ENCODE peak calls at places on chromosomes 5 and 9, in eight cellular contexts. Z, O, K, U, D, S, M and V are unnamed samples.

GRCh38 chr9:81648891-81649290 is 40.5 kb downstream of the TLE1 start:
- DNase-seq in Z (no peak), O (no peak), K (no peak), U (no peak), D (no peak), S (no peak), M (no peak), V (no peak)

GRCh38 chr9:81719972-81720371 is 30.6 kb upstream of the TLE1 start:
- DNase-seq in Z (no peak), O (no peak), K (no peak), U (no peak), D (no peak), S (no peak), M (no peak), V (no peak)

GRCh38 chr5:95262933-95263660 is 21.8 kb downstream of the MCTP1 start:
- DNase-seq in Z (no peak), O (no peak), K (no peak), U (no peak), D (no peak), S (no peak), M (no peak), V (peak; percentile 74)

GRCh38 chr9:113853333-113853732 is 22.8 kb upstream of the ZNF618 start:
- DNase-seq in Z (peak; percentile 40), O (no peak), K (peak; percentile 46), U (no peak), D (no peak), S (peak; percentile 13), M (no peak), V (no peak)

GRCh38 chr5:68027519-68027918 is 188.0 kb upstream of the PIK3R1 start:
- DNase-seq in Z (no peak), O (no peak), K (no peak), U (no peak), D (no peak), S (no peak), M (no peak), V (no peak)

GRCh38 chr9:111078391-111079038 is 40.2 kb upstream of the LPAR1 start:
- DNase-seq in Z (no peak), O (no peak), K (no peak), U (no peak), D (no peak), S (no peak), M (no peak), V (no peak)

GRCh38 chr5:9776525-9776924 is 146.4 kb upstream of the TAS2R1 start:
- DNase-seq in Z (no peak), O (no peak), K (no peak), U (no peak), D (no peak), S (no peak), M (no peak), V (no peak)

GRCh38 chr5:145681686-145682085 is 153.5 kb downstream of the PRELID2 start:
- DNase-seq in Z (peak; percentile 74), O (no peak), K (peak; percentile 74), U (no peak), D (no peak), S (peak; percentile 55), M (peak; percentile 56), V (peak; percentile 80)

GRCh38 chr9:81825831-81826540 is 102.2 kb upstream of the SPATA31D4 start:
- DNase-seq in Z (no peak), O (no peak), K (no peak), U (no peak), D (no peak), S (no peak), M (no peak), V (no peak)

GRCh38 chr5:127757576-127757975 is 54.4 kb downstream of the CCDC192 start:
- DNase-seq in Z (peak; percentile 26), O (no peak), K (peak; percentile 28), U (no peak), D (no peak), S (no peak), M (no peak), V (peak; percentile 69)

GRCh38 chr5:65199988-65200668 is 281.6 kb downstream of the ADAMTS6 start:
- DNase-seq in Z (no peak), O (no peak), K (no peak), U (no peak), D (no peak), S (no peak), M (no peak), V (no peak)

GRCh38 chr5:10352404-10353240 is 873 bp upstream of the MARCHF6 start:
- DNase-seq in Z (no peak), O (no peak), K (no peak), U (no peak), D (no peak), S (no peak), M (no peak), V (no peak)

GRCh38 chr5:139746691-139747582 is 48.7 kb upstream of the PSD2 start:
- DNase-seq in Z (no peak), O (no peak), K (no peak), U (no peak), D (peak; percentile 87), S (no peak), M (peak; percentile 39), V (peak; percentile 42)

GRCh38 chr9:70519912-70520724 is 105.7 kb upstream of the KLF9 start:
- DNase-seq in Z (no peak), O (no peak), K (no peak), U (no peak), D (no peak), S (no peak), M (no peak), V (no peak)

GRCh38 chr9:35910613-35911488 is 1.6 kb downstream of the SPAAR start:
- DNase-seq in Z (peak; percentile 47), O (peak; percentile 57), K (peak; percentile 30), U (peak; percentile 36), D (no peak), S (no peak), M (no peak), V (peak; percentile 47)

GRCh38 chr5:40166757-40167156 is 513.0 kb upstream of the PTGER4 start:
- DNase-seq in Z (no peak), O (no peak), K (no peak), U (no peak), D (no peak), S (no peak), M (no peak), V (no peak)

GRCh38 chr5:104421431-104421830 is 858.8 kb upstream of the NUDT12 start:
- DNase-seq in Z (no peak), O (no peak), K (no peak), U (no peak), D (no peak), S (no peak), M (no peak), V (no peak)

GRCh38 chr5:168207450-168208029 is 83.9 kb upstream of the WWC1 start:
- DNase-seq in Z (no peak), O (no peak), K (no peak), U (no peak), D (no peak), S (no peak), M (no peak), V (no peak)

DNA sequence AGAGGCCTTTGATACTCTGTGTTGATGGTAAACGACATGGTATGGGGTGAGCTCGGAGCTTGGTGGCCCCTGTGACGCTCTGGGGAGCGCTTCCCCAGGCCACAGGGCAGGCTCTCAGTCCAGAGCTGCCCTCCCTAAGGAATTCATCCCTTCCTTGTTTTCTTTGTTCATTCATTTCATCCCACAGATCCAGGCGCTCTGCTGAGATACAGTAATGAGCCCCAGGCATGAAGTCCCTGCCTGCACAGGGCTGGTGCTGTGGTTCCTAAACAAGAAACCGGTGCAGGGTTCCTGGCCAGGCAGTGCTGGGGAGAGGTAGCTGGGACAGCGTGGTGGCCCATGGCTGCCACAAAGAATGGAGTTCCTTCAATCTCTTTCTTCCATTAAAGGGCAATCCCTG is 14.4 kb downstream of the NEK6 start:
- DNase-seq in Z (no peak), O (no peak), K (no peak), U (no peak), D (no peak), S (no peak), M (no peak), V (no peak)
- H3K4me1 ChIP-seq in Z (peaks cover 38% of the 10 kb centered on the region), O (peaks cover 24% of the 10 kb centered on the region), K (peaks cover 28% of the 10 kb centered on the region), U (peaks cover 35% of the 10 kb centered on the region), D (peaks cover 3% of the 10 kb centered on the region), S (peaks cover 3% of the 10 kb centered on the region), M (peaks cover 84% of the 10 kb centered on the region), V (no peaks in the 10 kb centered on the region)

DNA sequence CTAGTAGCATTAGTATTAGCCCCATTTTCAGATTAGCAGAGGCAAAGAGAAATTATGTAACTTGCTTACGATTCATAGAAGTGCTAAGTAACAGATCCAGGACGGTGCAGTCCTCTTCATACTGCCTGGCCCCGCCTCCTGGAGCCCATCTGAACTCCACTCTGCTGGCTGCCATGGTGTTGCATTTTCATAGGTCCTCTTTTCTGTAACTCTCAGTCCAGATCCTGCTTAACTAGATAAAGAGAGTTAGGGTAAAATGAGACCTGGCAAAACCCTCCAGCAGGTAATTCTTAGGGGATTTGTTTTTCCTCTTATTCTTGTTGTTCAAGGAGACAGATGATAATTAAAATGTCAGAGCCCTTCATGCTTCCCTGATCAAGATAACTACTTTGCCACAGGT is 135.1 kb upstream of the EFNA5 start:
- DNase-seq in Z (no peak), O (no peak), K (no peak), U (no peak), D (no peak), S (no peak), M (no peak), V (no peak)
- H3K4me1 ChIP-seq in Z (no peaks in the 10 kb centered on the region), O (no peaks in the 10 kb centered on the region), K (no peaks in the 10 kb centered on the region), U (no peaks in the 10 kb centered on the region), D (no peaks in the 10 kb centered on the region), S (peaks cover 9% of the 10 kb centered on the region), M (no peaks in the 10 kb centered on the region), V (peaks cover 6% of the 10 kb centered on the region)

GRCh38 chr9:121075251-121076036 is 689 bp downstream of the CNTRL start:
- DNase-seq in Z (no peak), O (no peak), K (no peak), U (no peak), D (no peak), S (no peak), M (no peak), V (no peak)
- H3K4me1 ChIP-seq in Z (peaks cover 13% of the 10 kb centered on the region), O (peaks cover 13% of the 10 kb centered on the region), K (peaks cover 4% of the 10 kb centered on the region), U (peaks cover 18% of the 10 kb centered on the region), D (no peaks in the 10 kb centered on the region), S (no peaks in the 10 kb centered on the region), M (peaks cover 27% of the 10 kb centered on the region), V (no peaks in the 10 kb centered on the region)

GRCh38 chr5:178116406-178116885 is 3.1 kb downstream of the N4BP3 start:
- DNase-seq in Z (no peak), O (no peak), K (no peak), U (no peak), D (no peak), S (no peak), M (no peak), V (no peak)
- H3K4me1 ChIP-seq in Z (peaks cover 21% of the 10 kb centered on the region), O (peaks cover 19% of the 10 kb centered on the region), K (peaks cover 4% of the 10 kb centered on the region), U (peaks cover 54% of the 10 kb centered on the region), D (no peaks in the 10 kb centered on the region), S (peaks cover 16% of the 10 kb centered on the region), M (peaks cover 33% of the 10 kb centered on the region), V (peaks cover 19% of the 10 kb centered on the region)